ENCODE peak calls at places on chromosomes 12 and 14, in five cellular contexts. Z, R, B, C and Q are unnamed samples.

GRCh38 chr14:22973217-22974032 is 8.9 kb downstream of the AJUBA start:
- DNase-seq in Z (peak), R (peak), B (no peak), C (peak), Q (no peak)

GRCh38 chr14:60777856-60778578 is 43.5 kb downstream of the MNAT1 start:
- DNase-seq in Z (no peak), R (peak), B (no peak), C (peak), Q (no peak)

GRCh38 chr12:88854260-88854659 is 274.0 kb upstream of the KITLG start:
- DNase-seq in Z (no peak), R (peak), B (no peak), C (peak), Q (peak)

GRCh38 chr12:132581348-132582057 is 28.9 kb downstream of the LRCOL1 start:
- DNase-seq in Z (no peak), R (no peak), B (no peak), C (no peak), Q (no peak)

GRCh38 chr12:95480230-95480629 is 6.3 kb downstream of the METAP2 start:
- DNase-seq in Z (no peak), R (peak), B (no peak), C (peak), Q (no peak)

GRCh38 chr14:72383869-72384268 is 451.6 kb downstream of the RGS6 start:
- DNase-seq in Z (no peak), R (no peak), B (no peak), C (no peak), Q (no peak)

GRCh38 chr14:98904677-98905076 is 367.3 kb downstream of the BCL11B start:
- DNase-seq in Z (no peak), R (no peak), B (no peak), C (no peak), Q (no peak)

GRCh38 chr12:104334581-104334980 is 31.0 kb downstream of the EID3 start:
- DNase-seq in Z (no peak), R (no peak), B (no peak), C (peak), Q (no peak)

GRCh38 chr12:5509557-5509956 is 77.6 kb downstream of the NTF3 start:
- DNase-seq in Z (no peak), R (no peak), B (no peak), C (no peak), Q (no peak)

GRCh38 chr12:120825337-120825736 is 78.8 kb downstream of the SPPL3 start:
- DNase-seq in Z (no peak), R (no peak), B (no peak), C (no peak), Q (no peak)

GRCh38 chr12:75480469-75480949 is at the start of gene GLIPR1:
- DNase-seq in Z (no peak), R (peak), B (no peak), C (peak), Q (peak)

GRCh38 chr14:51283402-51283825 is 43.4 kb downstream of the TMX1 start:
- DNase-seq in Z (peak), R (peak), B (peak), C (peak), Q (peak)

GRCh38 chr12:54357802-54358619 is 6.3 kb downstream of the GPR84 start:
- DNase-seq in Z (no peak), R (no peak), B (no peak), C (no peak), Q (peak)

GRCh38 chr14:62158779-62159178 is 396.6 kb downstream of the SNAPC1 start:
- DNase-seq in Z (no peak), R (no peak), B (no peak), C (no peak), Q (no peak)

GRCh38 chr14:60651051-60651935 is 2.0 kb upstream of the SIX1 start:
- DNase-seq in Z (no peak), R (no peak), B (peak), C (no peak), Q (no peak)

GRCh38 chr12:42588308-42588836 is 1.2 kb downstream of the PRICKLE1 start:
- DNase-seq in Z (no peak), R (no peak), B (no peak), C (peak), Q (no peak)

GRCh38 chr12:75943730-75944096 is 87.9 kb downstream of the PHLDA1 start:
- DNase-seq in Z (no peak), R (no peak), B (no peak), C (no peak), Q (peak)

GRCh38 chr12:46983959-46984833 is 95.2 kb upstream of the PCED1B start:
- DNase-seq in Z (peak), R (peak), B (no peak), C (peak), Q (peak)

GRCh38 chr12:111330800-111331752 is 37.8 kb downstream of the PHETA1 start:
- DNase-seq in Z (no peak), R (peak), B (no peak), C (peak), Q (peak)

GRCh38 chr14:45201908-45202307 is 51.1 kb downstream of the MIS18BP1 start:
- DNase-seq in Z (peak), R (peak), B (no peak), C (peak), Q (peak)

GRCh38 chr14:34537677-34538009 is 1.9 kb downstream of the EAPP start:
- DNase-seq in Z (no peak), R (no peak), B (no peak), C (no peak), Q (no peak)

GRCh38 chr14:61934385-61934784 is 172.2 kb downstream of the SNAPC1 start:
- DNase-seq in Z (no peak), R (peak), B (no peak), C (peak), Q (no peak)

GRCh38 chr14:71324767-71325272 is 417.6 kb downstream of the PCNX1 start:
- DNase-seq in Z (peak), R (no peak), B (no peak), C (no peak), Q (no peak)

GRCh38 chr14:71169861-71170260 is 262.6 kb downstream of the PCNX1 start:
- DNase-seq in Z (no peak), R (no peak), B (no peak), C (no peak), Q (no peak)

GRCh38 chr12:3365416-3366385 is 125.3 kb upstream of the PRMT8 start:
- DNase-seq in Z (peak), R (no peak), B (peak), C (peak), Q (peak)

GRCh38 chr12:57737467-57738141 is 938 bp downstream of the AGAP2 start:
- DNase-seq in Z (peak), R (no peak), B (peak), C (peak), Q (no peak)

GRCh38 chr12:50404307-50404706 is 3.6 kb downstream of the LARP4 start:
- DNase-seq in Z (no peak), R (no peak), B (no peak), C (no peak), Q (no peak)

GRCh38 chr12:95599880-95600279 is 48.6 kb upstream of the USP44 start:
- DNase-seq in Z (no peak), R (no peak), B (no peak), C (no peak), Q (no peak)

GRCh38 chr12:89497005-89497404 is 27.6 kb downstream of the GALNT4 start:
- DNase-seq in Z (no peak), R (no peak), B (no peak), C (peak), Q (no peak)

GRCh38 chr12:27524839-27525238 is 833 bp downstream of the PPFIBP1 start:
- DNase-seq in Z (peak), R (peak), B (no peak), C (peak), Q (no peak)

GRCh38 chr14:95140060-95140858 is 17.1 kb downstream of the DICER1 start:
- DNase-seq in Z (no peak), R (no peak), B (no peak), C (peak), Q (no peak)